ENCODE peak calls at places on chromosomes 5 and 9, in ten cellular contexts. P, N, M, O, C, V, L, S, W and Q are unnamed samples.

GRCh38 chr5:88675758-88676636 is 207.0 kb downstream of the MEF2C start:
- DNase-seq in N (peak; percentile 34), L (no peak), O (peak; percentile 78), W (no peak), C (peak; percentile 83), M (peak; percentile 50), V (peak; percentile 29), S (no peak), P (no peak), Q (peak; percentile 93)

GRCh38 chr9:122200960-122201635 is 27.7 kb downstream of the LHX6 start:
- DNase-seq in P (no peak), C (no peak), V (no peak), O (no peak), W (no peak), N (no peak), S (no peak), L (peak; percentile 18), M (no peak), Q (no peak)

GRCh38 chr9:124297553-124297905 is 39.8 kb downstream of the NEK6 start:
- DNase-seq in O (no peak), L (peak; percentile 95), P (no peak), N (peak; percentile 72), M (peak; percentile 70), S (peak; percentile 60), C (peak; percentile 29), V (no peak), W (peak; percentile 62), Q (no peak)

GRCh38 chr9:122005597-122005996 is 87.5 kb downstream of the TTLL11 start:
- DNase-seq in W (no peak), S (no peak), L (peak; percentile 47), P (no peak), O (peak; percentile 54), V (peak; percentile 23), C (no peak), M (peak; percentile 69), N (no peak), Q (no peak)

GRCh38 chr9:109427886-109428285 is 70.2 kb downstream of the PTPN3 start:
- DNase-seq in M (no peak), O (no peak), C (no peak), L (no peak), V (no peak), S (no peak), P (no peak), W (no peak), N (no peak), Q (no peak)

GRCh38 chr5:5906778-5907177 is 471.6 kb downstream of the MED10 start:
- DNase-seq in P (no peak), N (no peak), V (no peak), O (no peak), S (no peak), M (no peak), C (no peak), W (no peak), L (no peak), Q (no peak)

GRCh38 chr9:137030528-137030927 is 1.4 kb downstream of the FUT7 start:
- DNase-seq in V (no peak), M (no peak), W (no peak), N (no peak), L (no peak), O (no peak), C (no peak), S (no peak), P (peak; percentile 42), Q (peak; percentile 98)

GRCh38 chr5:136285501-136285900 is 79.8 kb downstream of the TRPC7 start:
- DNase-seq in O (no peak), V (no peak), N (no peak), L (no peak), P (no peak), M (no peak), W (no peak), S (no peak), C (no peak), Q (peak; percentile 8)

GRCh38 chr9:18189876-18190670 is 283.9 kb upstream of the ADAMTSL1 start:
- DNase-seq in P (no peak), M (no peak), V (no peak), C (no peak), W (no peak), N (no peak), O (no peak), S (no peak), L (no peak), Q (no peak)

GRCh38 chr5:158814521-158814920 is 285.2 kb downstream of the EBF1 start:
- DNase-seq in M (no peak), C (no peak), O (no peak), N (no peak), S (no peak), P (no peak), W (no peak), V (no peak), L (no peak), Q (no peak)

GRCh38 chr5:112417931-112418358 is 1.1 kb downstream of the EPB41L4A start:
- DNase-seq in N (no peak), W (no peak), V (no peak), P (peak; percentile 11), C (no peak), O (peak; percentile 28), M (no peak), L (peak; percentile 80), S (no peak), Q (no peak)

GRCh38 chr5:14219800-14220512 is 76.8 kb downstream of the TRIO start:
- DNase-seq in C (no peak), W (no peak), V (no peak), L (no peak), N (no peak), M (no peak), O (no peak), P (no peak), S (no peak), Q (no peak)
- TF ChIP-seq MAX in C (no peak), W (no peak), V (no peak), L (no peak), N (no peak), M (no peak), O (no peak), P (no peak), S (no peak), Q (no peak)

GRCh38 chr9:97512966-97513560 is 11.6 kb downstream of the TMOD1 start:
- DNase-seq in V (no peak), P (no peak), N (no peak), M (no peak), L (no peak), C (no peak), S (no peak), O (no peak), W (no peak), Q (no peak)

GRCh38 chr9:97508852-97509251 is 7.4 kb downstream of the TMOD1 start:
- DNase-seq in C (no peak), O (no peak), S (no peak), M (no peak), N (no peak), V (no peak), P (no peak), L (no peak), W (no peak), Q (no peak)

GRCh38 chr9:97510797-97511761 is 9.6 kb downstream of the TMOD1 start:
- DNase-seq in C (no peak), W (no peak), S (no peak), N (no peak), O (no peak), L (peak; percentile 94), M (no peak), P (peak; percentile 84), V (peak; percentile 44), Q (no peak)

GRCh38 chr9:97514531-97514930 is 13.1 kb downstream of the TMOD1 start:
- DNase-seq in N (no peak), L (peak; percentile 49), P (no peak), S (no peak), W (no peak), O (no peak), M (no peak), V (no peak), C (no peak), Q (no peak)

GRCh38 chr9:97511762-97512429 is 10.4 kb downstream of the TMOD1 start:
- DNase-seq in O (no peak), M (no peak), V (no peak), L (peak; percentile 31), W (no peak), C (no peak), N (no peak), P (no peak), S (no peak), Q (no peak)
- TF ChIP-seq MAX in O (no peak), M (no peak), V (no peak), L (no peak), W (no peak), C (no peak), N (peak; percentile 13), P (no peak), S (no peak), Q (no peak)

GRCh38 chr5:170818222-170818621 is 34.7 kb downstream of the GABRP start:
- DNase-seq in P (no peak), W (no peak), V (no peak), N (no peak), S (no peak), O (no peak), C (no peak), L (no peak), M (no peak), Q (no peak)
- TF ChIP-seq MAX in P (no peak), W (no peak), V (no peak), N (no peak), S (no peak), O (no peak), C (no peak), L (no peak), M (no peak), Q (no peak)

GRCh38 chr5:132472431-132472830 is 18.1 kb downstream of the IRF1 start:
- DNase-seq in W (no peak), M (no peak), P (no peak), S (no peak), L (no peak), O (no peak), C (no peak), N (no peak), V (no peak), Q (no peak)
- TF ChIP-seq MAX in W (no peak), M (no peak), P (no peak), S (no peak), L (no peak), O (no peak), C (no peak), N (no peak), V (no peak), Q (no peak)